ENCODE peak calls at places on chromosomes 12 and 14, in four cellular contexts. One of them, this sample, is unnamed. For H3K4me1, the result is how much of the 10 kb centered on the place peaks cover.

GRCh38 chr12:10153271-10154144 is 18.4 kb downstream of the OLR1 start:
- DNase-seq in DND-41: peak
- DNase-seq in esophagus muscularis mucosa: peak
- DNase-seq in transverse colon: peak
- DNase-seq in this sample: peak

GRCh38 chr14:101101456-101102056 is 198.0 kb upstream of the RTL1 start:
- DNase-seq in DND-41: no peak
- DNase-seq in esophagus muscularis mucosa: peak
- DNase-seq in transverse colon: no peak
- DNase-seq in this sample: no peak

GRCh38 chr14:75234173-75234855 is 44.3 kb upstream of the FOS start:
- DNase-seq in DND-41: no peak
- DNase-seq in esophagus muscularis mucosa: no peak
- DNase-seq in transverse colon: peak
- DNase-seq in this sample: no peak

GRCh38 chr12:70190252-70191010 is 52.8 kb upstream of the CNOT2 start:
- DNase-seq in DND-41: no peak
- DNase-seq in esophagus muscularis mucosa: no peak
- DNase-seq in transverse colon: no peak
- DNase-seq in this sample: no peak

GRCh38 chr14:68539311-68539737 is 253.5 kb downstream of the ZFP36L1 start:
- DNase-seq in DND-41: no peak
- DNase-seq in esophagus muscularis mucosa: peak
- DNase-seq in transverse colon: no peak
- DNase-seq in this sample: no peak

GRCh38 chr14:58829594-58829993 is 191.8 kb downstream of the DACT1 start:
- DNase-seq in DND-41: no peak
- DNase-seq in esophagus muscularis mucosa: no peak
- DNase-seq in transverse colon: no peak
- DNase-seq in this sample: no peak

GRCh38 chr12:106082216-106083175 is 56.3 kb downstream of the NUAK1 start:
- DNase-seq in DND-41: no peak
- DNase-seq in esophagus muscularis mucosa: no peak
- DNase-seq in transverse colon: no peak
- DNase-seq in this sample: no peak

GRCh38 chr12:124032265-124032886 is 59.4 kb downstream of the ZNF664 start:
- DNase-seq in DND-41: peak
- DNase-seq in esophagus muscularis mucosa: no peak
- DNase-seq in transverse colon: peak
- DNase-seq in this sample: no peak

GRCh38 chr12:107395817-107396216 is 289.8 kb upstream of the PWP1 start:
- DNase-seq in DND-41: no peak
- DNase-seq in esophagus muscularis mucosa: no peak
- DNase-seq in transverse colon: no peak
- DNase-seq in this sample: no peak

GRCh38 chr12:125999643-126000042 is 934.4 kb downstream of the AACS start:
- DNase-seq in DND-41: no peak
- DNase-seq in esophagus muscularis mucosa: no peak
- DNase-seq in transverse colon: no peak
- DNase-seq in this sample: no peak

GRCh38 chr12:85130631-85131030 is 94.5 kb downstream of the LRRIQ1 start:
- DNase-seq in DND-41: no peak
- DNase-seq in esophagus muscularis mucosa: no peak
- DNase-seq in transverse colon: no peak
- DNase-seq in this sample: no peak

DNA sequence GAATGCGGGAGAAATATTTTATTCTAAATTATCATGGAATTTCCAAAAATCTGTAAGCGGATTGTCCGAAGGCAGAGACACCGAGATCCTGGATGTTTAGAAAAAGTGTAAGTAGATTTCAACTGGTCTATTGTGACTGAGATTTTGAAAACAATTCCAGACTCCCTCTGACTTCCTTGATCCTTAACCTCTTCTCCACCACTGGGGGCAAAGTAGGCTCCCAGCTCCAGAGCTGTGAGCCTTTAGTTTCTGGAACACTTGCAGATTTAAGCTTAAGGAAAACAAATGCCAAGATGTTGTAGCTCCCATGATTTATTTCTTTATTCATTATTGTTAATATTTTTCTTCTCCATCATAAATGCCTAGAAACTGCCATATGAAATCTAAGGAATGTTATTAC is 1320.5 kb upstream of the SEL1L start:
- DNase-seq in DND-41: no peak
- DNase-seq in esophagus muscularis mucosa: no peak
- DNase-seq in transverse colon: no peak
- DNase-seq in this sample: no peak
- TF ChIP-seq CTCF in DND-41: no peak
- TF ChIP-seq CTCF in esophagus muscularis mucosa: no peak
- TF ChIP-seq CTCF in transverse colon: no peak
- TF ChIP-seq CTCF in this sample: no peak

DNA sequence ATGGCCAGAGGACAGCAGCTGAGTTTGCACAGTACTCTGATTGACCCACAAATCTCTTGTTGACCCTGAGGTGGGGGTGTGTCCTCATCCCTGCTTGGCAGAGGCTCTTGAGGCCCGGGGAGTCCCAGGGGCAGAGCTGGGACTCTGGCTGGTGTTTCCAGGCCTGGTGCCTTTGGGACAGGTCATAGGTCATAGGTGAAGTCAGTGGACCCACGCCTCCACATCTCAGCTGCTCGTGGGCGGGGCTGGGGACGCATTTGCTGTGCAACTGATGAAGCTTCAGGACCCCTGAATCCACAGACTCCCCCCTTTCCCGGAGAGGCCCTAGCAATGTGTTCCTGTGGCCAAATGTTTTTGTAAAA is 404 bp upstream of the CACNA2D4 start:
- DNase-seq in DND-41: no peak
- DNase-seq in esophagus muscularis mucosa: peak
- DNase-seq in transverse colon: no peak
- DNase-seq in this sample: no peak
- H3K4me1 ChIP-seq in DND-41: under half
- H3K4me1 ChIP-seq in esophagus muscularis mucosa: under half
- H3K4me1 ChIP-seq in transverse colon: under half
- H3K4me1 ChIP-seq in this sample: under half

GRCh38 chr14:22300646-22301045 is 288.4 kb downstream of the DAD1 start:
- DNase-seq in DND-41: no peak
- DNase-seq in esophagus muscularis mucosa: no peak
- DNase-seq in transverse colon: no peak
- DNase-seq in this sample: no peak
- H3K27ac ChIP-seq in DND-41: no peak
- H3K27ac ChIP-seq in esophagus muscularis mucosa: no peak
- H3K27ac ChIP-seq in transverse colon: no peak
- H3K27ac ChIP-seq in this sample: no peak

GRCh38 chr12:46110220-46110700 is 119.9 kb upstream of the SCAF11 start:
- DNase-seq in DND-41: no peak
- DNase-seq in esophagus muscularis mucosa: no peak
- DNase-seq in transverse colon: peak
- DNase-seq in this sample: no peak

GRCh38 chr12:46112364-46112763 is 122.0 kb upstream of the SCAF11 start:
- DNase-seq in DND-41: no peak
- DNase-seq in esophagus muscularis mucosa: no peak
- DNase-seq in transverse colon: no peak
- DNase-seq in this sample: no peak

GRCh38 chr12:46111727-46112126 is 121.4 kb upstream of the SCAF11 start:
- DNase-seq in DND-41: no peak
- DNase-seq in esophagus muscularis mucosa: no peak
- DNase-seq in transverse colon: no peak
- DNase-seq in this sample: no peak

GRCh38 chr12:46109343-46110219 is 119.2 kb upstream of the SCAF11 start:
- DNase-seq in DND-41: no peak
- DNase-seq in esophagus muscularis mucosa: no peak
- DNase-seq in transverse colon: no peak
- DNase-seq in this sample: no peak

GRCh38 chr12:46110928-46111699 is 120.7 kb upstream of the SCAF11 start:
- DNase-seq in DND-41: no peak
- DNase-seq in esophagus muscularis mucosa: no peak
- DNase-seq in transverse colon: no peak
- DNase-seq in this sample: no peak
- TF ChIP-seq CTCF in DND-41: peak
- TF ChIP-seq CTCF in esophagus muscularis mucosa: no peak
- TF ChIP-seq CTCF in transverse colon: no peak
- TF ChIP-seq CTCF in this sample: no peak

GRCh38 chr14:64943556-64943955 is 1.0 kb upstream of the GPX2 start:
- DNase-seq in DND-41: no peak
- DNase-seq in esophagus muscularis mucosa: peak
- DNase-seq in transverse colon: no peak
- DNase-seq in this sample: no peak
- H3K4me1 ChIP-seq in DND-41: under half
- H3K4me1 ChIP-seq in esophagus muscularis mucosa: under half
- H3K4me1 ChIP-seq in transverse colon: under half
- H3K4me1 ChIP-seq in this sample: under half

DNA sequence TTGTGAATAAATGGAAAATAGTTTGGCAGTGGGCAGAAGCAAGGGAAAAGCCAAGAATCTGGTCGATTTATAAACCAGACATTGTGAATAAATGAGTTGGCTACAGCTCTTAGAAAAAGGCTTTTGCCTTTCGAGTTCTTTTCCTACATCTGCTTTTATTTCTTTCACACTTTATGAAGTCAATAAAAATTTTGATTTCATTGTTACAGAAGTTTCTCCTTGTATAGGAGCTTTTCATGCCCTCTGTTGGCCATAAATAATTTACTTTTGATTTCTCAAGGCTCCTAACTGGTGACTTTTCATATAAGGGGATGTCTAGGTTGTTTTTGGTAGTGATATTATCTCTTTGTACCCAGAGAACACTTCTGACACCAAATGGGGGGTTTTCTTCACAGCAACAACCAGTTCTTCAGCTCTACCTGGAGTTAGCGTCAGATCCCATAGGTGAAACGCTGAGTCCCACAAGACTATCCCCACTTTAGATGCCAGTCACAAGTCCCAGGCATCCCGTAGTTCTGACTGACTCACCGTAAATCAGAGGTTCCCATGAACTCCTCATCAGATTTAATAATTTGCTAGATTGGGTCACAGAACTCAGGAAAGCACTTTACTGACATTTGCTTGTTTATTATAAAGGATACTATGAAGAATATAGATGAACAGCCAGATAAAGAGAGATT is 136.4 kb upstream of the DNM1L start:
- DNase-seq in DND-41: no peak
- DNase-seq in esophagus muscularis mucosa: no peak
- DNase-seq in transverse colon: no peak
- DNase-seq in this sample: no peak
- H3K27ac ChIP-seq in DND-41: no peak
- H3K27ac ChIP-seq in esophagus muscularis mucosa: peak
- H3K27ac ChIP-seq in transverse colon: peak
- H3K27ac ChIP-seq in this sample: peak

GRCh38 chr14:77488558-77488957 is 10.1 kb downstream of the ISM2 start:
- DNase-seq in DND-41: no peak
- DNase-seq in esophagus muscularis mucosa: no peak
- DNase-seq in transverse colon: no peak
- DNase-seq in this sample: no peak

GRCh38 chr14:77483851-77484250 is 14.8 kb downstream of the ISM2 start:
- DNase-seq in DND-41: no peak
- DNase-seq in esophagus muscularis mucosa: no peak
- DNase-seq in transverse colon: no peak
- DNase-seq in this sample: no peak

GRCh38 chr14:77482422-77482821 is 16.2 kb downstream of the ISM2 start:
- DNase-seq in DND-41: no peak
- DNase-seq in esophagus muscularis mucosa: no peak
- DNase-seq in transverse colon: no peak
- DNase-seq in this sample: no peak

GRCh38 chr14:77485901-77486678 is 12.5 kb downstream of the ISM2 start:
- DNase-seq in DND-41: no peak
- DNase-seq in esophagus muscularis mucosa: no peak
- DNase-seq in transverse colon: no peak
- DNase-seq in this sample: no peak

DNA sequence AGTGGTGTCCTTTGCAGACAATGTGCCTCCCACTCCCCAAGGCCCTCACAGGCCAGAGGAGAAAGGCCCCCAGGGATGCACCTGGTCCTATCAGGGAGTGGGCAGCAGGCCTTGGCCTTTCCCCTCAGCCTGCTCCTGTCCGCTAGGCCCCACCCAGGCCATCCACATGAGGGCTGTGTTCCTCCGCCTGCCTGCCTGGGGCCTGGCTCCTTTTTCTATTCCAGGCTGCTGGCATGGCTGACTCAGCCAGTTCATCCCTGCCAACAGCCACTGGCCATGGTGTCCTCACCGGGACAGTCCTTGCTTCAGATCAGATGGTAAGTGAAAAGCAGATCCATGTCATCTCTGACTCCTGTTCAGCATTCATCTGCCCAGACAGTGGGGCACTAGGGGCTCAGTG is 13.4 kb downstream of the ISM2 start:
- DNase-seq in DND-41: no peak
- DNase-seq in esophagus muscularis mucosa: no peak
- DNase-seq in transverse colon: no peak
- DNase-seq in this sample: no peak
- TF ChIP-seq CTCF in DND-41: no peak
- TF ChIP-seq CTCF in esophagus muscularis mucosa: no peak
- TF ChIP-seq CTCF in transverse colon: no peak
- TF ChIP-seq CTCF in this sample: no peak

GRCh38 chr12:39619660-39620433 is at the start of gene ABCD2:
- DNase-seq in DND-41: peak
- DNase-seq in esophagus muscularis mucosa: peak
- DNase-seq in transverse colon: peak
- DNase-seq in this sample: peak
- H3K4me1 ChIP-seq in DND-41: under half
- H3K4me1 ChIP-seq in esophagus muscularis mucosa: under half
- H3K4me1 ChIP-seq in transverse colon: under half
- H3K4me1 ChIP-seq in this sample: under half